ENCODE peak calls at places on chromosomes 16 and 17, in nine cellular contexts. X, S, Y, Q, I, B, P, L and K are unnamed samples.

GRCh38 chr17:40415390-40415789 is 2.3 kb downstream of the TOP2A start:
- DNase-seq in X (peak), Y (peak), Q (peak), P (peak), S (no peak), I (no peak), L (no peak), B (no peak), K (no peak)

GRCh38 chr16:12089492-12090161 is 113.1 kb downstream of the SNX29 start:
- DNase-seq in P (no peak), S (no peak), I (peak), L (peak), Q (no peak), B (no peak), X (peak), Y (peak), K (no peak)

GRCh38 chr16:17027488-17028129 is 443.2 kb downstream of the XYLT1 start:
- DNase-seq in L (no peak), X (no peak), P (no peak), Q (no peak), S (no peak), Y (no peak), B (no peak), I (no peak), K (no peak)

GRCh38 chr17:27256225-27257030 is 37.5 kb upstream of the WSB1 start:
- DNase-seq in B (no peak), P (no peak), Q (peak), L (no peak), X (no peak), Y (no peak), I (no peak), S (no peak), K (no peak)

GRCh38 chr16:75105306-75106061 is 11.1 kb downstream of the LDHD start:
- DNase-seq in L (peak), I (peak), P (no peak), Y (no peak), B (peak), Q (no peak), S (no peak), X (no peak), K (no peak)

GRCh38 chr17:21194688-21195087 is 19.3 kb downstream of the TMEM11 start:
- DNase-seq in B (peak), L (peak), X (no peak), P (no peak), Q (no peak), I (no peak), S (no peak), Y (no peak), K (no peak)

GRCh38 chr17:1647802-1648581 is 1.7 kb downstream of the RILP start:
- DNase-seq in Q (peak), Y (peak), I (peak), P (no peak), L (peak), S (no peak), B (peak), X (no peak), K (no peak)

GRCh38 chr16:48385272-48385953 is at the start of gene SIAH1:
- DNase-seq in Q (peak), B (peak), Y (peak), X (peak), I (peak), S (peak), L (peak), P (peak), K (peak)

GRCh38 chr17:66630379-66630778 is 204.5 kb upstream of the CACNG5 start:
- DNase-seq in S (no peak), Q (no peak), I (no peak), L (no peak), Y (no peak), B (no peak), P (no peak), X (no peak), K (no peak)

GRCh38 chr16:519425-519824 is 8.1 kb upstream of the CAPN15 start:
- DNase-seq in B (no peak), I (no peak), P (no peak), X (no peak), Q (no peak), Y (no peak), L (no peak), S (no peak), K (no peak)

GRCh38 chr17:58338907-58339774 is 10.5 kb upstream of the TSPOAP1 start:
- DNase-seq in P (peak), X (no peak), Q (no peak), B (peak), S (no peak), L (peak), Y (peak), I (peak), K (peak)

GRCh38 chr16:56923481-56923880 is 8.5 kb upstream of the HERPUD1 start:
- DNase-seq in I (no peak), S (no peak), B (no peak), X (no peak), P (no peak), L (no peak), Q (no peak), Y (no peak), K (no peak)

GRCh38 chr17:59601130-59601529 is 18.6 kb upstream of the CLTC start:
- DNase-seq in B (no peak), Q (no peak), L (no peak), Y (no peak), S (no peak), I (no peak), P (no peak), X (no peak), K (no peak)

GRCh38 chr16:12459401-12459791 is 344.3 kb downstream of the CPPED1 start:
- DNase-seq in I (peak), B (peak), Q (no peak), P (no peak), L (peak), Y (no peak), X (no peak), S (no peak), K (no peak)

GRCh38 chr16:252366-253337 is 18.0 kb downstream of the FAM234A start:
- DNase-seq in X (no peak), P (no peak), B (no peak), Y (no peak), L (no peak), I (peak), S (no peak), Q (no peak), K (no peak)

GRCh38 chr17:80219013-80219776 is 938 bp downstream of the SGSH start:
- DNase-seq in I (peak), Y (peak), S (no peak), P (peak), L (peak), X (peak), B (peak), Q (peak), K (peak)

GRCh38 chr17:79987187-79987889 is 48.3 kb downstream of the TBC1D16 start:
- DNase-seq in S (no peak), Q (no peak), P (no peak), I (peak), X (no peak), B (no peak), L (no peak), Y (no peak), K (no peak)

GRCh38 chr17:2799653-2800052 is 3.4 kb downstream of the RAP1GAP2 start:
- DNase-seq in X (no peak), L (no peak), P (no peak), Q (no peak), I (no peak), Y (no peak), S (no peak), B (no peak), K (no peak)

GRCh38 chr17:45408611-45409421 is 23.9 kb downstream of the ARHGAP27 start:
- DNase-seq in B (no peak), L (no peak), X (no peak), S (no peak), Q (no peak), I (peak), Y (peak), P (no peak), K (no peak)

GRCh38 chr16:77760800-77761199 is 27.6 kb upstream of the VAT1L start:
- DNase-seq in I (no peak), B (no peak), L (no peak), Y (no peak), Q (no peak), S (no peak), P (no peak), X (no peak), K (no peak)

GRCh38 chr16:27729516-27730304 is 179.8 kb downstream of the KATNIP start:
- DNase-seq in X (no peak), B (peak), Q (no peak), P (no peak), I (peak), L (no peak), S (no peak), Y (no peak), K (no peak)

GRCh38 chr16:71367243-71367976 is 8.9 kb downstream of the CALB2 start:
- DNase-seq in X (peak), L (no peak), Q (peak), Y (peak), B (peak), S (peak), P (peak), I (no peak), K (no peak)

GRCh38 chr16:28260193-28260592 is 32.1 kb upstream of the SBK1 start:
- DNase-seq in Y (no peak), I (no peak), B (peak), L (peak), X (no peak), P (no peak), S (no peak), Q (no peak), K (no peak)

GRCh38 chr17:80899402-80900268 is 92.0 kb upstream of the CHMP6 start:
- DNase-seq in P (no peak), I (peak), X (peak), B (no peak), Y (peak), Q (peak), L (no peak), S (peak), K (peak)

GRCh38 chr17:45160505-45161287 is 979 bp upstream of the HEXIM2 start:
- DNase-seq in B (peak), L (peak), Q (peak), X (no peak), I (peak), P (peak), Y (peak), S (peak), K (no peak)

GRCh38 chr17:72733619-72734282 is 358.7 kb downstream of the SLC39A11 start:
- DNase-seq in Q (no peak), B (no peak), S (no peak), P (no peak), L (no peak), Y (no peak), I (no peak), X (no peak), K (no peak)

GRCh38 chr17:35245196-35245486 is 2.3 kb downstream of the SLFN5 start:
- DNase-seq in Q (peak), X (peak), Y (no peak), L (no peak), P (no peak), S (no peak), B (no peak), I (no peak), K (no peak)

GRCh38 chr16:85204242-85205010 is 92.2 kb upstream of the CIBAR2 start:
- DNase-seq in Y (no peak), S (no peak), X (peak), I (peak), L (no peak), P (no peak), Q (no peak), B (no peak), K (no peak)

GRCh38 chr17:35254107-35254802 is 11.4 kb downstream of the SLFN5 start:
- DNase-seq in S (no peak), L (no peak), Y (peak), Q (peak), I (no peak), B (no peak), X (peak), P (no peak), K (no peak)

GRCh38 chr17:36877774-36878173 is 59.5 kb upstream of the LHX1 start:
- DNase-seq in S (no peak), B (no peak), I (no peak), Q (no peak), L (no peak), Y (no peak), X (no peak), P (no peak), K (no peak)

GRCh38 chr17:58403312-58403711 is 14.0 kb downstream of the RNF43 start:
- DNase-seq in B (no peak), Y (no peak), P (no peak), I (no peak), L (no peak), S (no peak), X (peak), Q (no peak), K (no peak)

GRCh38 chr16:69618307-69618706 is 52.5 kb downstream of the NFAT5 start:
- DNase-seq in B (no peak), Q (no peak), X (no peak), L (no peak), I (no peak), P (no peak), S (no peak), Y (no peak), K (no peak)

GRCh38 chr16:24036614-24037013 is 200.8 kb downstream of the PRKCB start:
- DNase-seq in Q (peak), I (no peak), Y (peak), P (peak), X (peak), B (no peak), L (no peak), S (peak), K (no peak)

GRCh38 chr16:2429771-2430663 is 770 bp downstream of the CCNF start:
- DNase-seq in X (peak), I (no peak), S (no peak), P (peak), Q (no peak), L (no peak), B (peak), Y (peak), K (no peak)

GRCh38 chr16:2429037-2429770 is at the start of gene CCNF:
- DNase-seq in X (peak), S (peak), I (peak), P (peak), Y (peak), B (peak), L (peak), Q (peak), K (peak)

GRCh38 chr16:2427526-2427925 is 1.7 kb upstream of the CCNF start:
- DNase-seq in Q (no peak), L (no peak), B (no peak), S (no peak), P (no peak), X (no peak), Y (no peak), I (no peak), K (no peak)

GRCh38 chr16:2428051-2428786 is 1.0 kb upstream of the CCNF start:
- DNase-seq in L (no peak), P (peak), I (no peak), Q (peak), B (no peak), X (peak), S (peak), Y (peak), K (no peak)

DNA sequence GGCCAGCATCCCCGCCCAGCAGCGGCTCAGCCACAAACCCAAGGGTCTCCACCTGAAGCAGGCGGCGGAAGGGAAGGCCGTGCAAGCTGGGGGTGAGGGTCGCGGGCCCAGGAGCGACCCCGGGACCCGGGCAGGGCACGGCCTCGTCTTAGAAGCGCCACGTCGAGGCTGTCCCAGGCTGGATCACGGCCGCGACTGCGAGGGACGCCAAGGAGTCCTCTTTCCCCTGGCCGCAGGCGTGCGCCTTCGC is 535 bp upstream of the CCNF start:
- DNase-seq in Q (no peak), L (no peak), S (no peak), Y (no peak), P (no peak), I (no peak), B (no peak), X (no peak), K (no peak)
- TF ChIP-seq CTCF in Q (no peak), L (no peak), S (no peak), Y (no peak), P (no peak), I (no peak), B (no peak), X (peak), K (no peak)

DNA sequence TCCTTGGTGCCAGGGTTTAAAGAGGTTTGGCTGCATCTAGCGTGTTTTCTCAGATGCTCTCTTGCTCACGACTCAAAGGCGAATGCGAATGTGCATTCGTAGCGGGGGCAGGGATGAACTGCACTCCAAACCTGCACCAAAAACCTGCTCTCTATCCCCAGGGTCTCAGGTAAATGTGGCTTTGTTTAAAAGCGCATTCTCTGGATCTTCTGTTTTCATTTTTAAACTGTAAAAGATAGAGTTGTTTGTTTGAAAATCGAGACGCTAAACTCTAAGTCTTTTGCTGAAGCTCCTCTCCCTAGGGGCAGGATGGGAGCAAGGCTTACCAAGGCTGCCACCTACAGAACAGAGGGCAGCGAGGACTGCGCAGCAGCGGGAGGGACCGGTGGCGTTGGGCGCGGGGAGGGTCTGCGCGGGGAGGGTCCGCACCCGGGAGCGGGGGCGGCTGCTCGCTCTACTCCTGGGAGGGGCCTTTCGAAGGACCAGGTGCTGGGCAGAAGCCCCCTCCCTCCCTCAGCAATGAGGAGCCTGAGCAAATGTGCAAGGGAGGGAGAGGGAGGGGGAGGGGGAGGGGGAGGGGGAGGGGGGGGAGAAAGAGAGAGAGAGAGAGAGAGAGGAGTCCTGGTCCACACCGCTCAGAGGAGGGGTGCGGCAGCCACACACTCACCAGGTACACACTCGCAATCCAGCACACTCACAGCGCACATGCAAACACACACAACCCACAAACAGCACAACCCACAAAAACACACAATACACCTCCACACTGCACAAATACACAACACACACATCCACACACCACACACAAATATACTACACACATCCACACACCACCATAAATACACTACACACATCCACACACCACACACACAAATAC is 142.8 kb downstream of the GRIN2A start:
- DNase-seq in S (peak), P (peak), L (no peak), B (no peak), Q (peak), Y (peak), I (no peak), X (no peak), K (no peak)
- TF ChIP-seq CTCF in S (peak), P (peak), L (peak), B (no peak), Q (no peak), Y (no peak), I (no peak), X (no peak), K (no peak)

DNA sequence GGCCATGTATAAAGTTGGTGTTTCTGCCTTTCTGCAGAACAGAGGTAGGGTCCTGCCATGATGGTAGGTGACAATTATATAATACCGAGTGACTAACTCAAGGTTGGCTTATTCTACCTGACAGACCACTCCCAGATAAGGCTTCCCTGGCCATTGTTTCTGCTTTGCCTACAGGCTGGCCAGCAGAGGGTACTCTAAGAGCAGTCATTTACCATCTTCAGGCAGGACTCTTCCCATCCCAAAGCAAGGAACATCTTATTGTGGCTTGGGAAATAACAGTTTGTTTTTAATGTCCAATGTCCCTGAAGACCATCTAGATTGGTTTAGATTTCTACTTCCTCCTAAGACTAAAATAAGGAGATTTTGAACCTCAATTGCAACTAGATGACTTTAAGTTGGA is 74.1 kb downstream of the SNX11 start:
- DNase-seq in I (no peak), X (no peak), Q (peak), S (no peak), P (no peak), Y (peak), B (no peak), L (no peak), K (no peak)
- TF ChIP-seq CTCF in I (no peak), X (no peak), Q (peak), S (peak), P (peak), Y (peak), B (peak), L (peak), K (no peak)

GRCh38 chr17:63102034-63102433 is 136.0 kb downstream of the TANC2 start:
- DNase-seq in X (no peak), B (no peak), P (no peak), Q (no peak), L (no peak), Y (no peak), S (no peak), I (no peak), K (no peak)
- TF ChIP-seq CTCF in X (no peak), B (no peak), P (no peak), Q (no peak), L (no peak), Y (no peak), S (no peak), I (no peak), K (no peak)

GRCh38 chr16:73329363-73330306 is 281.7 kb upstream of the ZFHX3 start:
- DNase-seq in L (no peak), I (no peak), X (no peak), Q (no peak), B (no peak), Y (peak), S (no peak), P (no peak), K (no peak)
- TF ChIP-seq CTCF in L (no peak), I (no peak), X (no peak), Q (no peak), B (no peak), Y (no peak), S (peak), P (no peak), K (no peak)

GRCh38 chr17:18122991-18123753 is 14.6 kb downstream of the MYO15A start:
- DNase-seq in Y (no peak), L (no peak), I (peak), B (peak), P (no peak), X (no peak), Q (no peak), S (no peak), K (no peak)
- TF ChIP-seq CTCF in Y (no peak), L (no peak), I (no peak), B (no peak), P (no peak), X (no peak), Q (no peak), S (no peak), K (no peak)

GRCh38 chr17:49843774-49844350 is 4.0 kb downstream of the TAC4 start:
- DNase-seq in L (no peak), Q (peak), Y (no peak), I (no peak), S (no peak), B (no peak), P (no peak), X (no peak), K (no peak)
- TF ChIP-seq CTCF in L (peak), Q (peak), Y (peak), I (no peak), S (peak), B (no peak), P (peak), X (peak), K (no peak)

GRCh38 chr17:7833795-7834553 is at the start of gene KDM6B:
- DNase-seq in I (peak), S (peak), X (peak), Y (peak), P (peak), B (peak), L (peak), Q (peak), K (peak)
- TF ChIP-seq CTCF in I (peak), S (no peak), X (no peak), Y (no peak), P (no peak), B (peak), L (no peak), Q (no peak), K (no peak)